ENCODE peak calls at places on chromosomes 3 and 15, in seven cellular contexts. One of them, this sample, is unnamed.

GRCh38 chr3:123789760-123790159 is 94.4 kb downstream of the MYLK start:
- DNase-seq in Panc1: no peak
- DNase-seq in tibial artery: no peak
- DNase-seq in GM12865: no peak
- DNase-seq in psoas muscle: no peak
- DNase-seq in B cell: no peak
- DNase-seq in HFFc6: peak; percentile 98
- DNase-seq in this sample: no peak

GRCh38 chr15:41511331-41512077 is 2.1 kb downstream of the LTK start:
- DNase-seq in Panc1: no peak
- DNase-seq in tibial artery: no peak
- DNase-seq in GM12865: no peak
- DNase-seq in psoas muscle: no peak
- DNase-seq in B cell: peak; percentile 75
- DNase-seq in HFFc6: no peak
- DNase-seq in this sample: no peak

GRCh38 chr3:70885636-70886035 is 573.2 kb upstream of the MDFIC2 start:
- DNase-seq in Panc1: no peak
- DNase-seq in tibial artery: no peak
- DNase-seq in GM12865: no peak
- DNase-seq in psoas muscle: no peak
- DNase-seq in B cell: no peak
- DNase-seq in HFFc6: no peak
- DNase-seq in this sample: no peak

GRCh38 chr3:135516143-135516542 is 449.4 kb upstream of the PPP2R3A start:
- DNase-seq in Panc1: no peak
- DNase-seq in tibial artery: no peak
- DNase-seq in GM12865: no peak
- DNase-seq in psoas muscle: no peak
- DNase-seq in B cell: no peak
- DNase-seq in HFFc6: peak; percentile 34
- DNase-seq in this sample: no peak

GRCh38 chr15:71171195-71171594 is 55.9 kb downstream of the THSD4 start:
- DNase-seq in Panc1: no peak
- DNase-seq in tibial artery: no peak
- DNase-seq in GM12865: no peak
- DNase-seq in psoas muscle: no peak
- DNase-seq in B cell: no peak
- DNase-seq in HFFc6: no peak
- DNase-seq in this sample: no peak

GRCh38 chr3:74091204-74091603 is 466.5 kb upstream of the PDZRN3 start:
- DNase-seq in Panc1: no peak
- DNase-seq in tibial artery: no peak
- DNase-seq in GM12865: no peak
- DNase-seq in psoas muscle: no peak
- DNase-seq in B cell: no peak
- DNase-seq in HFFc6: no peak
- DNase-seq in this sample: no peak

GRCh38 chr3:151159806-151160205 is 43.2 kb downstream of the GPR171 start:
- DNase-seq in Panc1: no peak
- DNase-seq in tibial artery: no peak
- DNase-seq in GM12865: no peak
- DNase-seq in psoas muscle: no peak
- DNase-seq in B cell: no peak
- DNase-seq in HFFc6: no peak
- DNase-seq in this sample: no peak

GRCh38 chr15:80804970-80805495 is 25.9 kb downstream of the CEMIP start:
- DNase-seq in Panc1: no peak
- DNase-seq in tibial artery: no peak
- DNase-seq in GM12865: no peak
- DNase-seq in psoas muscle: no peak
- DNase-seq in B cell: no peak
- DNase-seq in HFFc6: no peak
- DNase-seq in this sample: peak; percentile 34

GRCh38 chr3:109152326-109152725 is 15.8 kb downstream of the C3orf85 start:
- DNase-seq in Panc1: no peak
- DNase-seq in tibial artery: no peak
- DNase-seq in GM12865: no peak
- DNase-seq in psoas muscle: no peak
- DNase-seq in B cell: no peak
- DNase-seq in HFFc6: no peak
- DNase-seq in this sample: no peak

GRCh38 chr15:67917037-67917436 is 77.2 kb upstream of the RNU6-1 start:
- DNase-seq in Panc1: no peak
- DNase-seq in tibial artery: peak; percentile 81
- DNase-seq in GM12865: no peak
- DNase-seq in psoas muscle: peak; percentile 60
- DNase-seq in B cell: no peak
- DNase-seq in HFFc6: no peak
- DNase-seq in this sample: no peak

DNA sequence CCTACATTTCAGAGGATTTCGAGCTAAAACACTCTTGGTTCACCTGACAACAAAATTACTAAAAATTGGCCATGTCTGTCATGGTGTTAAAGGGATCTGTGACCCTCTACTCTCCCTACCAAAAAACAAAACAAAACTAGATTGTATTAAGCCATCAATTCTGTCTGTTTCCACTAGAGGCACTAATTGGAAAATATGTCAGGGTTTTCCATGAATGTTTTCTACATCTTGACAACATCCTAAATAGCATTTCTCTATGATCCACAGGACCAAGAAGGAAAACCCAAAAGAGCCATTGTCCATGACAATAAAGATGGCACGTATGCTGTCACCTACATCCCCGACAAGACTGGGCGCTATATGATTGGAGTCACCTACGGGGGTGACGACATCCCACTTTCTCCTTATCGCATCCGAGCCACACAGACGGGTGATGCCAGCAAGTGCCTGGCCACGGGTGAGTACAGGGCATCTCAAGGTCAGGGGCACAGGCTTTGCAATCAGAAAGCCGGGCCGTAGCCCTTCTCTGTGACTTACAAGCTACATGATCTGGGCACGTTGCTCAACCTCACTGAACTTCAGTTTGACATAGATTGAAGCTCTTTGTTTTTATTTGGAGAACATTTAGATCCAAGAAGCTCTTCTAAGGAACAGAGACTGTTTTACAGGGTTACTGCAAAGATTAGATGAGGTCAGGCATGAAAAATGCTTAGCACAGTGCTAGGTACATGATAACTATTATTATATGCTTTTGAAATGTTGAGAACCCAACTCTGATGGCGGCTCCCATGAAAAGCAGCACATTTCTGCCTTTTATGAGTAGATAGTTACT is 74.8 kb downstream of the DNASE1L3 start:
- DNase-seq in Panc1: no peak
- DNase-seq in tibial artery: no peak
- DNase-seq in GM12865: no peak
- DNase-seq in psoas muscle: no peak
- DNase-seq in B cell: no peak
- DNase-seq in HFFc6: no peak
- DNase-seq in this sample: no peak
- TF ChIP-seq CTCF in Panc1: peak; percentile 43
- TF ChIP-seq CTCF in tibial artery: peak; percentile 26
- TF ChIP-seq CTCF in GM12865: peak; percentile 16
- TF ChIP-seq CTCF in psoas muscle: no peak
- TF ChIP-seq CTCF in B cell: peak; percentile 21
- TF ChIP-seq CTCF in HFFc6: peak; percentile 66
- TF ChIP-seq CTCF in this sample: peak; percentile 51

GRCh38 chr3:33798418-33799201 is at the start of gene PDCD6IP:
- DNase-seq in Panc1: peak; percentile 71
- DNase-seq in tibial artery: peak; percentile 90
- DNase-seq in GM12865: peak; percentile 96
- DNase-seq in psoas muscle: peak; percentile 94
- DNase-seq in B cell: peak; percentile 85
- DNase-seq in HFFc6: peak; percentile 89
- DNase-seq in this sample: peak; percentile 91
- TF ChIP-seq CTCF in Panc1: no peak
- TF ChIP-seq CTCF in tibial artery: peak; percentile 8
- TF ChIP-seq CTCF in GM12865: peak; percentile 23
- TF ChIP-seq CTCF in psoas muscle: no peak
- TF ChIP-seq CTCF in B cell: peak; percentile 25
- TF ChIP-seq CTCF in HFFc6: peak; percentile 29
- TF ChIP-seq CTCF in this sample: no peak

DNA sequence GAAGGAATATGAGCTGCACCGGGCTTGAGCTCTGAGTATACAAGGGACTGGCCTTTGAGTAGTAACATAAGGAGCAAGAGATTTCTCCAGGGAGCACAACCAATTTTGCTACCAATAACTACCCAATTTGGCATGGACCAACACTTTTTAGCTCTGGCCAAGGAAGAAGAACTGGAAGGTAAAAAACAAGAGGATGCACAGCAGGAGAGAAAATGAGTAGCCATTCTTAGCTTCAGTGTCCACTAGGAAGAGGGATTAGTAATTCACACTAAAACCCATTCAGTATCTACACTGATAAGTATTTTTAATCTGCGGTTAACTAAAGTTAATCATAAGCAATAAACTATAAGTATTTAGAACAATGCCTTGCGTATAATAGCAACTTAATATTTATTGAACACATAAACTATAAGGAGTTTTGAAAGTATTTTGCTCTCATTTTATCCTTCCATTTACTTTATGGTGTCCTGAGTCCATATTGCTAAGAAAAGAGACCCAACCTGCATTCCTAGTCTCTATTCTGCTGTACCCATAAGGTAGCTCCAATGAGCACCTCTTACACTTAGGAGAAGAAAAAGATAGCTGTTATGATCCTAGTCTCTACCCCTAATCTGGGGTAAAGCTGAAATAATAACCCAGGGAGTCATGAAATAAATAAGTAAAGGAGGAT is 268.9 kb downstream of the IGSF11 start:
- DNase-seq in Panc1: no peak
- DNase-seq in tibial artery: no peak
- DNase-seq in GM12865: no peak
- DNase-seq in psoas muscle: no peak
- DNase-seq in B cell: no peak
- DNase-seq in HFFc6: no peak
- DNase-seq in this sample: no peak
- TF ChIP-seq CTCF in Panc1: no peak
- TF ChIP-seq CTCF in tibial artery: no peak
- TF ChIP-seq CTCF in GM12865: no peak
- TF ChIP-seq CTCF in psoas muscle: no peak
- TF ChIP-seq CTCF in B cell: no peak
- TF ChIP-seq CTCF in HFFc6: no peak
- TF ChIP-seq CTCF in this sample: no peak

DNA sequence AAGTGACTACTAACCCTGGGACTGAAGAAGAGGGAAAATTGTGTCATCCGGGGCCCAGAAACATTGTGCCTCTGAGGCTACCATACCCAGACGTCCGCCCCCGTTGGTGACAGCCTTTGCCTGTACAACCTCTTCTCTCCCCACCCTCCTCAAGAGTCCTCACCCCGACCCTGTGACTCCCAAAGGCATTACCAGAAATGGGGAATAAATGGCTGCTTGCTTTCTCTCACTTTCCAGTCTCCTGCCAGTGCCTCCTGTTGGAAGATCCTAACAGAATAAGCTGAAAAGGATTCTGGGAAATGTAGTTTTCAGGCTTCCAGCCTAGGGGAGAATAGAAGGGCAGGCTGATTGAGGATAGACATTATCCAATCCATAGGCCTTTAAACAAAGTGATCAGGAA is 30.8 kb upstream of the SLC25A36 start:
- DNase-seq in Panc1: no peak
- DNase-seq in tibial artery: no peak
- DNase-seq in GM12865: no peak
- DNase-seq in psoas muscle: no peak
- DNase-seq in B cell: no peak
- DNase-seq in HFFc6: no peak
- DNase-seq in this sample: no peak
- TF ChIP-seq CTCF in Panc1: no peak
- TF ChIP-seq CTCF in tibial artery: no peak
- TF ChIP-seq CTCF in GM12865: no peak
- TF ChIP-seq CTCF in psoas muscle: no peak
- TF ChIP-seq CTCF in B cell: no peak
- TF ChIP-seq CTCF in HFFc6: no peak
- TF ChIP-seq CTCF in this sample: no peak

GRCh38 chr15:66080791-66081475 is 172.6 kb downstream of the MEGF11 start:
- DNase-seq in Panc1: no peak
- DNase-seq in tibial artery: no peak
- DNase-seq in GM12865: no peak
- DNase-seq in psoas muscle: no peak
- DNase-seq in B cell: no peak
- DNase-seq in HFFc6: peak; percentile 45
- DNase-seq in this sample: peak; percentile 68
- TF ChIP-seq CTCF in Panc1: no peak
- TF ChIP-seq CTCF in tibial artery: no peak
- TF ChIP-seq CTCF in GM12865: no peak
- TF ChIP-seq CTCF in psoas muscle: no peak
- TF ChIP-seq CTCF in B cell: no peak
- TF ChIP-seq CTCF in HFFc6: peak; percentile 36
- TF ChIP-seq CTCF in this sample: no peak

GRCh38 chr15:63122002-63122893 is 587 bp downstream of the LACTB start:
- DNase-seq in Panc1: no peak
- DNase-seq in tibial artery: peak; percentile 86
- DNase-seq in GM12865: peak; percentile 89
- DNase-seq in psoas muscle: peak; percentile 83
- DNase-seq in B cell: peak; percentile 84
- DNase-seq in HFFc6: peak; percentile 61
- DNase-seq in this sample: peak; percentile 91
- TF ChIP-seq CTCF in Panc1: no peak
- TF ChIP-seq CTCF in tibial artery: peak; percentile 28
- TF ChIP-seq CTCF in GM12865: peak; percentile 13
- TF ChIP-seq CTCF in psoas muscle: peak; percentile 36
- TF ChIP-seq CTCF in B cell: peak; percentile 12
- TF ChIP-seq CTCF in HFFc6: peak; percentile 67
- TF ChIP-seq CTCF in this sample: no peak

DNA sequence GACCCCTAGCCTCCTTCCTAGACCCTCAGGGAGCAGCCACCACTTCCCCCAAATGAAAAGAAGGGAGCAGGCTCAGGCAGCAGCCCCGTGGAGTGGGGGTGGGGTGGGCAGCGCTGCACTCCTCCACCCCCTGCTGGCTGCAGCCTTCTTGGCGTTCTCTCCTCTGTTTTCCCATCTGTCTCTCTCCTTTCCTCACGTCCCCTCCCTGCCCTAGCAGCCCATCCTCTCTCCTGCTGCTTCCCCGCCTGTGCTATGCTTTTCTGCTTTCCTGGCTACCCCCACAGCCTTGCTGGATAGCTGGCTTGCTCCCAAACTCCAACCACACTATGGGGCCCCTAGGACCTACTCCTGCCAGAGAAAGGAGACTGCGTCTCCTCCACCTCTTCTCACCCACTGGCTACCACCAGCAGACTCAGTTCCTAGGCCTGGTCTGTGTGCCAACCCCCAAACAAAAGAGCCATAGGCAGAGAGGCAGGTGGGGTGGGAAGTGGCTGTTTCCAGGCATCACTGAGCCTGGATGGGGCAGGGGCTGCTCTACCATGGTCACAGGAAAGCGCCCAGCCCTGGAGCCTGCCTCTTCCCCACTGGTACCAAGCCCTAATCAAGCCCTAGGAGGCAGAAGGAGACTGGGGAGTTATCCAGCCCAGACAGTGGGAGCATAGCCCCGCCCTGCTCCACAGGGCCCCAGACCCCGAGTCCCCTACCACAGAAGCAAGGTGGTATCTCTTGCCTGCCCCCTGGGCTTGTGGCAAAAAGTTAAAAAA is 3.4 kb upstream of the DISP2 start:
- DNase-seq in Panc1: no peak
- DNase-seq in tibial artery: no peak
- DNase-seq in GM12865: no peak
- DNase-seq in psoas muscle: no peak
- DNase-seq in B cell: no peak
- DNase-seq in HFFc6: no peak
- DNase-seq in this sample: no peak
- TF ChIP-seq CTCF in Panc1: peak; percentile 72
- TF ChIP-seq CTCF in tibial artery: peak; percentile 41
- TF ChIP-seq CTCF in GM12865: peak; percentile 14
- TF ChIP-seq CTCF in psoas muscle: peak; percentile 32
- TF ChIP-seq CTCF in B cell: no peak
- TF ChIP-seq CTCF in HFFc6: peak; percentile 71
- TF ChIP-seq CTCF in this sample: no peak

GRCh38 chr15:29126821-29127461 is 142.7 kb downstream of the NSMCE3 start:
- DNase-seq in Panc1: no peak
- DNase-seq in tibial artery: no peak
- DNase-seq in GM12865: peak; percentile 28
- DNase-seq in psoas muscle: no peak
- DNase-seq in B cell: no peak
- DNase-seq in HFFc6: no peak
- DNase-seq in this sample: no peak
- TF ChIP-seq CTCF in Panc1: no peak
- TF ChIP-seq CTCF in tibial artery: no peak
- TF ChIP-seq CTCF in GM12865: peak; percentile 12
- TF ChIP-seq CTCF in psoas muscle: no peak
- TF ChIP-seq CTCF in B cell: no peak
- TF ChIP-seq CTCF in HFFc6: no peak
- TF ChIP-seq CTCF in this sample: no peak